ENCODE peak calls at places on chromosomes 16 and 17, in five cellular contexts. T is GM12878, R is K562, I is H1, Q is HepG2. S is an unnamed sample.

GRCh38 chr17:74186498-74186897 is 17.0 kb upstream of the RPL38 start:
- DNase-seq in T (no peak), R (no peak), I (no peak), Q (no peak), S (no peak)

GRCh38 chr17:38779965-38780752 is 19.2 kb downstream of the PIP4K2B start:
- DNase-seq in T (no peak), R (no peak), I (no peak), Q (no peak), S (no peak)

GRCh38 chr16:56294599-56294998 is 103.3 kb downstream of the GNAO1 start:
- DNase-seq in T (no peak), R (no peak), I (no peak), Q (no peak), S (no peak)

GRCh38 chr17:45087496-45087975 is 26.4 kb downstream of the NMT1 start:
- DNase-seq in T (no peak), R (no peak), I (no peak), Q (no peak), S (no peak)

GRCh38 chr17:48368352-48368751 is 61.7 kb downstream of the SKAP1 start:
- DNase-seq in T (no peak), R (no peak), I (no peak), Q (no peak), S (no peak)

GRCh38 chr17:76050226-76051070 is 21.9 kb downstream of the SRP68 start:
- DNase-seq in T (no peak), R (no peak), I (no peak), Q (no peak), S (no peak)

GRCh38 chr17:19727466-19728113 is 11.2 kb upstream of the SLC47A2 start:
- DNase-seq in T (no peak), R (no peak), I (no peak), Q (no peak), S (peak)

GRCh38 chr16:30984669-30985400 is at the start of gene HSD3B7:
- DNase-seq in T (no peak), R (peak), I (peak), Q (peak), S (peak)

GRCh38 chr17:80826955-80827645 is 164.5 kb upstream of the CHMP6 start:
- DNase-seq in T (no peak), R (no peak), I (no peak), Q (no peak), S (peak)

GRCh38 chr17:3890082-3890892 is 2.6 kb downstream of the CAMKK1 start:
- DNase-seq in T (no peak), R (peak), I (no peak), Q (no peak), S (peak)

GRCh38 chr17:7716901-7717755 is at the start of gene DNAH2:
- DNase-seq in T (no peak), R (peak), I (peak), Q (peak), S (peak)

GRCh38 chr17:79220715-79221291 is 146.2 kb downstream of the ENGASE start:
- DNase-seq in T (no peak), R (peak), I (peak), Q (no peak), S (no peak)

GRCh38 chr16:1546430-1546829 is 13.0 kb downstream of the TMEM204 start:
- DNase-seq in T (no peak), R (no peak), I (no peak), Q (no peak), S (no peak)

GRCh38 chr17:42034059-42034458 is 14.2 kb downstream of the NKIRAS2 start:
- DNase-seq in T (no peak), R (no peak), I (no peak), Q (no peak), S (no peak)

GRCh38 chr17:81294512-81295030 is 536 bp downstream of the SLC38A10 start:
- DNase-seq in T (no peak), R (peak), I (no peak), Q (no peak), S (peak)

GRCh38 chr17:81044764-81045589 is 10.0 kb downstream of the BAIAP2 start:
- DNase-seq in T (no peak), R (no peak), I (no peak), Q (peak), S (no peak)

GRCh38 chr17:61372436-61372835 is 27.2 kb upstream of the TBX2 start:
- DNase-seq in T (no peak), R (no peak), I (no peak), Q (no peak), S (no peak)

GRCh38 chr17:2780931-2781454 is 15.2 kb upstream of the RAP1GAP2 start:
- DNase-seq in T (no peak), R (no peak), I (no peak), Q (no peak), S (no peak)

GRCh38 chr17:21513012-21513570 is 136.9 kb downstream of the KCNJ12 start:
- DNase-seq in T (no peak), R (peak), I (peak), Q (peak), S (peak)

GRCh38 chr16:28121527-28121926 is 58.0 kb upstream of the GSG1L start:
- DNase-seq in T (no peak), R (no peak), I (no peak), Q (no peak), S (no peak)

GRCh38 chr16:67529639-67530012 is 997 bp downstream of the RIPOR1 start:
- DNase-seq in T (no peak), R (no peak), I (no peak), Q (no peak), S (no peak)

GRCh38 chr17:57834146-57834741 is 15.6 kb downstream of the MRPS23 start:
- DNase-seq in T (no peak), R (no peak), I (peak), Q (no peak), S (no peak)

GRCh38 chr17:77602062-77602746 is 356.3 kb upstream of the TNRC6C start:
- DNase-seq in T (no peak), R (no peak), I (peak), Q (no peak), S (no peak)

GRCh38 chr17:79340286-79340685 is 265.7 kb downstream of the ENGASE start:
- DNase-seq in T (peak), R (no peak), I (no peak), Q (no peak), S (no peak)

GRCh38 chr17:40608061-40608581 is 39.5 kb downstream of the SMARCE1 start:
- DNase-seq in T (no peak), R (no peak), I (no peak), Q (no peak), S (no peak)

GRCh38 chr17:39082482-39082881 is 69.0 kb downstream of the PLXDC1 start:
- DNase-seq in T (no peak), R (no peak), I (no peak), Q (no peak), S (no peak)

GRCh38 chr16:86576591-86577313 is 1.6 kb upstream of the FOXL1 start:
- DNase-seq in T (no peak), R (peak), I (peak), Q (no peak), S (no peak)

GRCh38 chr16:31477220-31478216 is 5.4 kb upstream of the SLC5A2 start:
- DNase-seq in T (no peak), R (peak), I (peak), Q (peak), S (no peak)

GRCh38 chr16:71628810-71629209 is 2.8 kb downstream of the MARVELD3 start:
- DNase-seq in T (no peak), R (no peak), I (no peak), Q (no peak), S (no peak)

GRCh38 chr17:27349540-27350021 is 55.7 kb downstream of the WSB1 start:
- DNase-seq in T (no peak), R (no peak), I (no peak), Q (no peak), S (no peak)

GRCh38 chr17:58302171-58302918 is 21.6 kb upstream of the MPO start:
- DNase-seq in T (no peak), R (no peak), I (peak), Q (no peak), S (no peak)

GRCh38 chr16:588639-588888 is 1.3 kb upstream of the RAB40C start:
- DNase-seq in T (no peak), R (peak), I (peak), Q (no peak), S (no peak)

GRCh38 chr17:2084129-2084765 is 29.3 kb downstream of the HIC1 start:
- DNase-seq in T (no peak), R (peak), I (no peak), Q (no peak), S (peak)

GRCh38 chr17:17859909-17860760 is 23.3 kb upstream of the SREBF1 start:
- DNase-seq in T (no peak), R (peak), I (peak), Q (peak), S (peak)

GRCh38 chr17:72394531-72394930 is 273.7 kb downstream of the SOX9 start:
- DNase-seq in T (no peak), R (no peak), I (no peak), Q (no peak), S (no peak)

DNA sequence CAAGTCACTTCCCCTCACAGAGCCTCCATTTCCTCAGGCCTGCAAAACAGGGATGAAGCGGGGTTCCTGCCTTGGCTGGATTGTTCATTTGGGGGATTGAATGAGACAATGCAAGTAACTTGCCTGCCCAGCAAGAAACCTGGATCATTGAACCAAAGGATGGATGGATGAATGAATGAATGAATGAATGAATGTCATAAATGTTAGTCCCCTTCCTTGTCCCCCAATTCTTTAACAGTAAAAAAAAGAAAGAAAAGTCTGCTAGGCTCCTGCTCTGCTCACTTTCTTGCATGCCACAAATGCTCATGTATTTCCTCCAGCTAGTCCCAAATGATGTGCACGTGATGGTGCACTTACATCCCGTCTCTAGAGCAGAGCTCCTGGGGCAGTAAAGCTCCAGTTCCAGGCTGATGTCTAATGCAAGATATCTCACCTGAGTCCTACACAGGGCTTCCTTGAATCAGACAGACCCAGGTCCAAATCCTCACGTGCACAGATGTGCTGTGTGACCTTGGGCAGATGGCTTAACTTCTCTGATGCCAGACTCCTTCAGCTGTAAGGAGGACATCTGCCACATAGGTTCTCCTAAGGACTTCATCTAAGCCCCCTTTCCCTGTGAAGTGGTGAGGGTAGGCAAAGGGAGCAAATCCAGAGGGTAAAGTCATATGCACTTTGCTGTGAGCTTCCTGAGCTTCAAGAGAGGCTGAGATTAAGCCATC is 45.5 kb downstream of the C16orf82 start:
- DNase-seq in T (no peak), R (no peak), I (no peak), Q (no peak), S (no peak)
- TF ChIP-seq USF2 in T (no peak), R (no peak), I (no peak), Q (no peak), S (no peak)

GRCh38 chr17:32317353-32317752 is 24.6 kb downstream of the C17orf75 start:
- DNase-seq in T (no peak), R (no peak), I (no peak), Q (no peak), S (no peak)

GRCh38 chr17:32323046-32323445 is 18.9 kb downstream of the C17orf75 start:
- DNase-seq in T (no peak), R (no peak), I (no peak), Q (no peak), S (no peak)

GRCh38 chr17:32320847-32321246 is 21.1 kb downstream of the C17orf75 start:
- DNase-seq in T (no peak), R (no peak), I (no peak), Q (no peak), S (no peak)

GRCh38 chr17:32318071-32318470 is 23.9 kb downstream of the C17orf75 start:
- DNase-seq in T (no peak), R (no peak), I (no peak), Q (no peak), S (no peak)

GRCh38 chr17:32319548-32319905 is 22.4 kb downstream of the C17orf75 start:
- DNase-seq in T (peak), R (peak), I (peak), Q (peak), S (peak)
- TF ChIP-seq KDM1A in T (no peak), R (peak), I (no peak), Q (no peak), S (peak)

GRCh38 chr17:82328141-82328993 is 5.2 kb downstream of the SECTM1 start:
- DNase-seq in T (no peak), R (no peak), I (no peak), Q (peak), S (peak)
- TF ChIP-seq USF2 in T (no peak), R (no peak), I (no peak), Q (peak), S (no peak)

DNA sequence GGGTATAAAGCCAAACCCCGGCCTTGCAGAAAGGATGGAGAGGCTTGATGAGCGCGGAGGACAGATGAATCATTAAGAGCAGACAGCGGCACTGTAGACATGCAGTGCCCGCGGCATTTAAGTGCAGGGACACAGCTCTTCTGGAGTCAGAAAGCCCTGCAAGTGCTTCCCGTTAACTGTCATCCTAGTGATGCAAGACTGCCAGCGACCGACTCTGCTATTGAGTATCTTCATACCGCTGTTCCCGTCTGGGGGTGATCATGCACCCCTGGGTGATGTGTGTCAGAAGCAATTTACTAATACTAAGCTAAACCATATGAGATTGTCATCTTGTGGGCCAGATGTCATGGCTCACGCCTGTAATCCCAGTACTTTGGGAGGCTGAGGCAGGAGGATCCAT is 101.0 kb downstream of the ABCC6 start:
- DNase-seq in T (no peak), R (no peak), I (no peak), Q (no peak), S (no peak)
- TF ChIP-seq KDM1A in T (no peak), R (no peak), I (no peak), Q (no peak), S (no peak)

GRCh38 chr17:46817901-46818209 is 637 bp downstream of the WNT3 start:
- DNase-seq in T (no peak), R (no peak), I (no peak), Q (no peak), S (no peak)

GRCh38 chr17:46818929-46819859 is 702 bp upstream of the WNT3 start:
- DNase-seq in T (no peak), R (peak), I (peak), Q (no peak), S (no peak)

GRCh38 chr17:46818319-46818928 is at the start of gene WNT3:
- DNase-seq in T (no peak), R (peak), I (peak), Q (no peak), S (no peak)

GRCh38 chr17:46815474-46816353 is 2.8 kb downstream of the WNT3 start:
- DNase-seq in T (no peak), R (no peak), I (no peak), Q (no peak), S (no peak)

DNA sequence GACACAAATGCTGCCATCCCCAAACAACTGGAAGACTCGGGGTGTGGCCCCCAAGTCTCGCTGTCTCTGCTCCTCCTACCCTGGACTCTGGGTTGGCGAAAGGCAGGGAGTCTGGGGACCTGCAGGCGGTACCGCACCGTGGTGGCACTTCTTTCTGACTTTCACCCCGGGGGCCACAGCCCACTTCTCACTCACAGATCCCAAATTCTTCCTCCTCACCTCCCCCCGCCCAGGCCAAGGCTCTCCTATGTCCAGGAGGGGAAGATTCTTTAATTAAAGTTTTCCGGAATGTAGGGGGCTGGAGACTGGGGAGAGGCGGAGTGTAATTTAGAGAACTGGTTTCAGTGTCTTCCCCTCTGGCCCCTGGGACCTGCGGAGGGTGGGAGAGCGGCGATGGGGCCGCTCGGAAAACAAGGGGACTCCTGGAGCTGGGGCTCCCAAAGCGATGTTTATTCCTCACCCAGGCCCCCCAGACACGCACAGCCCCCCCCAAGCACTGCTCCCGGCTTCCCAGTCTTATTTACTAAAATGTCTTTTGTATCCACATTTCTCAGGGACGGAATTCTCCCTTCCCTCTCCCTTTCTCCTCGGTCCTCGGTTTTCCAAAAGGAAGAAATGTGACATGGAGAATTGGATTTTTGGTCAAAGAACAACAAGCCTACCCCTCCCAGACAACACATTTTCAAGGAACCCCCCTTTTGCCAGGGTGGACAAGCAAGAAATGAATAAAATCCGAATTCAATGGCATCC is 1.2 kb downstream of the WNT3 start:
- DNase-seq in T (no peak), R (no peak), I (peak), Q (no peak), S (no peak)
- TF ChIP-seq USF2 in T (no peak), R (no peak), I (no peak), Q (no peak), S (no peak)

GRCh38 chr16:14015461-14015860 is 55.7 kb upstream of the MRTFB start:
- DNase-seq in T (no peak), R (no peak), I (no peak), Q (no peak), S (no peak)
- TF ChIP-seq KDM1A in T (no peak), R (no peak), I (no peak), Q (no peak), S (no peak)

S was measured in A549.